ENCODE peak calls at places on chromosomes 6 and 20, in four cellular contexts. One of them, this sample, is unnamed.

GRCh38 chr6:12266571-12266970 is 23.6 kb upstream of the EDN1 start:
- DNase-seq in pancreas: no peak
- DNase-seq in HepG2: no peak
- DNase-seq in HL-60: peak
- DNase-seq in this sample: no peak

GRCh38 chr6:168053086-168053956 is 25.7 kb downstream of the FRMD1 start:
- DNase-seq in pancreas: no peak
- DNase-seq in HepG2: no peak
- DNase-seq in HL-60: no peak
- DNase-seq in this sample: no peak

GRCh38 chr6:138404666-138405337 is 779 bp downstream of the HEBP2 start:
- DNase-seq in HepG2: no peak
- DNase-seq in pancreas: peak
- DNase-seq in HL-60: no peak
- DNase-seq in this sample: peak

GRCh38 chr20:59938696-59939051 is 1.4 kb downstream of the PPP1R3D start:
- DNase-seq in HL-60: no peak
- DNase-seq in pancreas: peak
- DNase-seq in HepG2: no peak
- DNase-seq in this sample: no peak

GRCh38 chr20:278607-279571 is 11.7 kb downstream of the C20orf96 start:
- DNase-seq in pancreas: no peak
- DNase-seq in HL-60: no peak
- DNase-seq in HepG2: no peak
- DNase-seq in this sample: no peak

GRCh38 chr6:84762220-84762940 is 2.0 kb downstream of the TBX18 start:
- DNase-seq in pancreas: no peak
- DNase-seq in HL-60: no peak
- DNase-seq in HepG2: no peak
- DNase-seq in this sample: no peak

GRCh38 chr6:101226677-101227135 is 166.8 kb upstream of the GRIK2 start:
- DNase-seq in HL-60: no peak
- DNase-seq in pancreas: no peak
- DNase-seq in HepG2: peak
- DNase-seq in this sample: no peak

GRCh38 chr6:69719602-69720193 is 77.1 kb downstream of the LMBRD1 start:
- DNase-seq in pancreas: no peak
- DNase-seq in HL-60: no peak
- DNase-seq in HepG2: peak
- DNase-seq in this sample: no peak

GRCh38 chr6:125944434-125944816 is 12.1 kb upstream of the HINT3 start:
- DNase-seq in HepG2: peak
- DNase-seq in pancreas: peak
- DNase-seq in HL-60: peak
- DNase-seq in this sample: peak

GRCh38 chr6:82963527-82963926 is 102.1 kb downstream of the UBE3D start:
- DNase-seq in HepG2: no peak
- DNase-seq in HL-60: no peak
- DNase-seq in pancreas: no peak
- DNase-seq in this sample: no peak

GRCh38 chr6:345747-346388 is 45.7 kb upstream of the IRF4 start:
- DNase-seq in pancreas: no peak
- DNase-seq in HepG2: no peak
- DNase-seq in HL-60: no peak
- DNase-seq in this sample: peak

GRCh38 chr6:10411131-10411914 is 3.6 kb downstream of the TFAP2A start:
- DNase-seq in pancreas: no peak
- DNase-seq in HepG2: no peak
- DNase-seq in HL-60: no peak
- DNase-seq in this sample: no peak
- H3K27ac ChIP-seq in pancreas: no peak
- H3K27ac ChIP-seq in HepG2: no peak
- H3K27ac ChIP-seq in HL-60: no peak
- H3K27ac ChIP-seq in this sample: no peak

GRCh38 chr6:17432356-17432755 is 39.0 kb downstream of the CAP2 start:
- DNase-seq in pancreas: no peak
- DNase-seq in HL-60: no peak
- DNase-seq in HepG2: no peak
- DNase-seq in this sample: no peak

GRCh38 chr6:17431581-17431980 is 38.2 kb downstream of the CAP2 start:
- DNase-seq in HepG2: peak
- DNase-seq in HL-60: no peak
- DNase-seq in pancreas: no peak
- DNase-seq in this sample: no peak

GRCh38 chr6:17427062-17427461 is 33.7 kb downstream of the CAP2 start:
- DNase-seq in pancreas: no peak
- DNase-seq in HL-60: no peak
- DNase-seq in HepG2: no peak
- DNase-seq in this sample: no peak

GRCh38 chr6:17427617-17428016 is 34.2 kb downstream of the CAP2 start:
- DNase-seq in HepG2: no peak
- DNase-seq in HL-60: no peak
- DNase-seq in pancreas: no peak
- DNase-seq in this sample: no peak

GRCh38 chr6:17429381-17430061 is 36.1 kb downstream of the CAP2 start:
- DNase-seq in HepG2: no peak
- DNase-seq in pancreas: peak
- DNase-seq in HL-60: no peak
- DNase-seq in this sample: no peak
- H3K27ac ChIP-seq in HepG2: no peak
- H3K27ac ChIP-seq in pancreas: peak
- H3K27ac ChIP-seq in HL-60: no peak
- H3K27ac ChIP-seq in this sample: no peak

GRCh38 chr20:46056027-46056833 is 27.2 kb downstream of the SLC12A5 start:
- DNase-seq in HepG2: no peak
- DNase-seq in HL-60: no peak
- DNase-seq in pancreas: no peak
- DNase-seq in this sample: no peak

GRCh38 chr20:46058656-46059281 is 29.8 kb downstream of the SLC12A5 start:
- DNase-seq in pancreas: no peak
- DNase-seq in HepG2: no peak
- DNase-seq in HL-60: no peak
- DNase-seq in this sample: no peak

GRCh38 chr20:46056970-46057855 is 28.2 kb downstream of the SLC12A5 start:
- DNase-seq in pancreas: no peak
- DNase-seq in HL-60: peak
- DNase-seq in HepG2: no peak
- DNase-seq in this sample: no peak

GRCh38 chr20:46060301-46060881 is 29.4 kb downstream of the NCOA5 start:
- DNase-seq in HL-60: no peak
- DNase-seq in HepG2: no peak
- DNase-seq in pancreas: no peak
- DNase-seq in this sample: no peak

GRCh38 chr20:46057856-46058655 is 29.0 kb downstream of the SLC12A5 start:
- DNase-seq in HepG2: no peak
- DNase-seq in HL-60: peak
- DNase-seq in pancreas: no peak
- DNase-seq in this sample: peak
- H3K27ac ChIP-seq in HepG2: no peak
- H3K27ac ChIP-seq in HL-60: peak
- H3K27ac ChIP-seq in pancreas: no peak
- H3K27ac ChIP-seq in this sample: no peak

GRCh38 chr20:44942264-44942973 is 17.8 kb downstream of the TOMM34 start:
- DNase-seq in HL-60: no peak
- DNase-seq in pancreas: no peak
- DNase-seq in HepG2: peak
- DNase-seq in this sample: no peak

GRCh38 chr20:44946266-44946852 is 13.8 kb downstream of the TOMM34 start:
- DNase-seq in HL-60: no peak
- DNase-seq in pancreas: no peak
- DNase-seq in HepG2: no peak
- DNase-seq in this sample: no peak

GRCh38 chr20:44948107-44948506 is 12.1 kb downstream of the TOMM34 start:
- DNase-seq in HepG2: no peak
- DNase-seq in HL-60: no peak
- DNase-seq in pancreas: no peak
- DNase-seq in this sample: no peak

GRCh38 chr20:44943828-44944227 is 16.4 kb downstream of the TOMM34 start:
- DNase-seq in pancreas: no peak
- DNase-seq in HL-60: no peak
- DNase-seq in HepG2: no peak
- DNase-seq in this sample: no peak

DNA sequence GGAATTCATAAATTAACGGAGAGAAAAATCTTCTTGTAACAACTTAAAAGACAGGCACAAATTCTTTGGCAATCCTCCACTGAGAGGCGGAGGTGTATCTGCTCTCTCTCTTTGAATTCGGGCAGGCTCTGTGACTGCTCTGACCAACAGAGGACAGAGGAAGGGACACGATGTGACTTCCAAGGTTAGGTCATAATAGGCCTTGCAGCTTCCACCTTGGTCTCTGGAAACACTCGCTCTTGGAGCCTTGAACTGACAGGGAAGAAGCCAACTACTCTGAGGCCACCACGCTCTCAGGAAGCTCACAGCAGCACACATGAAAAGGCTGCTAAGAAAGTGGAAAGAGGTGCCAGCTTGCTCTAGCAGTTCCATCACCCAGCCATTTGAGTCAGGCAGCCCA is 14.9 kb downstream of the TOMM34 start:
- DNase-seq in HL-60: no peak
- DNase-seq in pancreas: no peak
- DNase-seq in HepG2: no peak
- DNase-seq in this sample: no peak
- H3K27ac ChIP-seq in HL-60: no peak
- H3K27ac ChIP-seq in pancreas: no peak
- H3K27ac ChIP-seq in HepG2: no peak
- H3K27ac ChIP-seq in this sample: no peak

GRCh38 chr6:44049989-44050871 is 77.0 kb downstream of the MRPL14 start:
- DNase-seq in HL-60: no peak
- DNase-seq in pancreas: no peak
- DNase-seq in HepG2: no peak
- DNase-seq in this sample: no peak
- H3K27ac ChIP-seq in HL-60: no peak
- H3K27ac ChIP-seq in pancreas: peak
- H3K27ac ChIP-seq in HepG2: no peak
- H3K27ac ChIP-seq in this sample: no peak

DNA sequence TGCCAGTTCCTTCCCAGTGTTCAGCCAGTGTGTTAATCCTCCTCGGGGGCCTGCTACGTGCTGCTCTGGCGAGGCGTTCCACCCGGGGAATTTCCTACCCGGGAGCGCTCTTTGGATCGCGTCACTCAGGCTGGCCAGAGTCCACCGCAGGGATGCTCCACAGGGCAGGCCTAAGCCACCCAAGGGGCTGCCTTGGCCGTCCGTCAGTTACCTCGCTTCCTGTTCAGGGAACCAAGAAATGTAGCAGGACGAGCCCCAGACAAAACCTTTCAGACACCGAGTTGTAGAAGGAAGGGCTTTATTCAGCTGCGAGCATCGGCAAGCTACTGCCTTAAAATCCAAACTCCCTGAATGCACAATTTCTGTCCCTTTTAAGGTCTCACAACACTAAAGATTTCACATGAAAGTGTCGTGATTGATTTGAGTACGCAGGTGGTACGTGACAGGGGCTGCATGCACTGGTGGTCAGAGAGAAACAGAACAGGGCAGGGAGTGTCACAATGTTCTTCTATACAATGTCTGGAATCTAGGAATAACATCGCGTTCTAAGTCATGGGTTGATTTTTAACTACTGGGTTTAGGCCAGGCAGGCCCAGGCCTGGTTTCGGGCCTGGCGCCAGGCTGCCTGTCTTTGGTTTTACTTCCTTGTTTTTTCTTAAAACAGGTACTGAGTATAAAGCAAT is 15.7 kb upstream of the POU5F1 start:
- DNase-seq in HepG2: peak
- DNase-seq in HL-60: no peak
- DNase-seq in pancreas: peak
- DNase-seq in this sample: peak
- H3K27ac ChIP-seq in HepG2: peak
- H3K27ac ChIP-seq in HL-60: no peak
- H3K27ac ChIP-seq in pancreas: peak
- H3K27ac ChIP-seq in this sample: peak

GRCh38 chr6:151252626-151253025 is 12.9 kb downstream of the AKAP12 start:
- DNase-seq in HepG2: no peak
- DNase-seq in HL-60: no peak
- DNase-seq in pancreas: no peak
- DNase-seq in this sample: no peak
- H3K27ac ChIP-seq in HepG2: no peak
- H3K27ac ChIP-seq in HL-60: no peak
- H3K27ac ChIP-seq in pancreas: no peak
- H3K27ac ChIP-seq in this sample: no peak